ENCODE peak calls at places on chromosome 2, in four cellular contexts. J is endothelial cell, N is mesenteric fat pad, L is GM10248. P is an unnamed sample.

GRCh38 chr2:196987654-196988364 is 61.3 kb upstream of the PGAP1 start:
- DNase-seq in N (no peak), J (no peak), L (peak; percentile 25), P (no peak)

GRCh38 chr2:69298862-69299261 is 88.2 kb downstream of the GFPT1 start:
- DNase-seq in J (no peak), L (no peak), N (no peak), P (no peak)

GRCh38 chr2:199484927-199485326 is 27.2 kb upstream of the SATB2 start:
- DNase-seq in J (no peak), L (no peak), N (no peak), P (no peak)

GRCh38 chr2:147441140-147441539 is 403.7 kb upstream of the ACVR2A start:
- DNase-seq in L (no peak), J (no peak), N (no peak), P (no peak)

GRCh38 chr2:98664323-98664722 is 55.9 kb downstream of the UNC50 start:
- DNase-seq in J (no peak), L (no peak), N (no peak), P (no peak)

GRCh38 chr2:157785200-157785599 is 90.9 kb downstream of the ACVR1 start:
- DNase-seq in J (no peak), N (no peak), L (no peak), P (no peak)

GRCh38 chr2:219155054-219155644 is 5.5 kb downstream of the NHEJ1 start:
- DNase-seq in L (peak; percentile 64), N (no peak), J (peak; percentile 46), P (peak; percentile 50)

GRCh38 chr2:8219631-8220393 is 462.0 kb upstream of the ID2 start:
- DNase-seq in J (no peak), N (no peak), L (no peak), P (no peak)

GRCh38 chr2:180999274-180999964 is 19.0 kb downstream of the UBE2E3 start:
- DNase-seq in N (no peak), J (no peak), L (no peak), P (no peak)

GRCh38 chr2:120013569-120014223 is 819 bp downstream of the EPB41L5 start:
- DNase-seq in L (no peak), N (no peak), J (no peak), P (peak; percentile 50)

GRCh38 chr2:45102579-45103117 is 93.4 kb upstream of the SIX2 start:
- DNase-seq in N (no peak), J (no peak), L (no peak), P (no peak)